ENCODE peak calls at places on chromosomes 3 and 15, in five cellular contexts. One of them, this sample, is unnamed.

GRCh38 chr3:73766599-73767378 is 142.0 kb upstream of the PDZRN3 start:
- DNase-seq in neuronal stem cell: no peak
- DNase-seq in H1: no peak
- DNase-seq in IMR-90: peak
- DNase-seq in mesenchymal stem cell: peak
- DNase-seq in this sample: no peak

GRCh38 chr3:67940200-67940952 is 286.0 kb upstream of the SUCLG2 start:
- DNase-seq in mesenchymal stem cell: peak
- DNase-seq in IMR-90: no peak
- DNase-seq in neuronal stem cell: no peak
- DNase-seq in H1: no peak
- DNase-seq in this sample: no peak

GRCh38 chr15:64209680-64210334 is 47.0 kb upstream of the PPIB start:
- DNase-seq in IMR-90: peak
- DNase-seq in neuronal stem cell: no peak
- DNase-seq in mesenchymal stem cell: peak
- DNase-seq in H1: no peak
- DNase-seq in this sample: no peak

GRCh38 chr3:12870942-12871341 is 29.6 kb upstream of the RPL32 start:
- DNase-seq in neuronal stem cell: no peak
- DNase-seq in H1: no peak
- DNase-seq in mesenchymal stem cell: no peak
- DNase-seq in IMR-90: peak
- DNase-seq in this sample: no peak

GRCh38 chr3:58025824-58026579 is 17.8 kb downstream of the FLNB start:
- DNase-seq in IMR-90: peak
- DNase-seq in mesenchymal stem cell: peak
- DNase-seq in neuronal stem cell: no peak
- DNase-seq in H1: no peak
- DNase-seq in this sample: no peak

GRCh38 chr3:58336135-58336882 is 3.6 kb downstream of the PXK start:
- DNase-seq in IMR-90: peak
- DNase-seq in H1: no peak
- DNase-seq in mesenchymal stem cell: peak
- DNase-seq in neuronal stem cell: no peak
- DNase-seq in this sample: no peak

GRCh38 chr3:48275292-48276027 is 34.6 kb downstream of the ZNF589 start:
- DNase-seq in H1: no peak
- DNase-seq in mesenchymal stem cell: peak
- DNase-seq in neuronal stem cell: no peak
- DNase-seq in IMR-90: no peak
- DNase-seq in this sample: no peak

GRCh38 chr3:45123030-45123429 is 23.1 kb downstream of the CDCP1 start:
- DNase-seq in H1: no peak
- DNase-seq in IMR-90: peak
- DNase-seq in neuronal stem cell: no peak
- DNase-seq in mesenchymal stem cell: peak
- DNase-seq in this sample: no peak

GRCh38 chr3:36893137-36893557 is 51.7 kb downstream of the TRANK1 start:
- DNase-seq in IMR-90: peak
- DNase-seq in mesenchymal stem cell: peak
- DNase-seq in H1: no peak
- DNase-seq in neuronal stem cell: no peak
- DNase-seq in this sample: peak

GRCh38 chr3:4729061-4729973 is 236.2 kb downstream of the ITPR1 start:
- DNase-seq in H1: no peak
- DNase-seq in mesenchymal stem cell: no peak
- DNase-seq in neuronal stem cell: no peak
- DNase-seq in IMR-90: no peak
- DNase-seq in this sample: no peak
- H2BK15ac ChIP-seq in H1: no peak
- H2BK15ac ChIP-seq in mesenchymal stem cell: no peak
- H2BK15ac ChIP-seq in neuronal stem cell: no peak
- H2BK15ac ChIP-seq in IMR-90: no peak
- H2BK15ac ChIP-seq in this sample: no peak

DNA sequence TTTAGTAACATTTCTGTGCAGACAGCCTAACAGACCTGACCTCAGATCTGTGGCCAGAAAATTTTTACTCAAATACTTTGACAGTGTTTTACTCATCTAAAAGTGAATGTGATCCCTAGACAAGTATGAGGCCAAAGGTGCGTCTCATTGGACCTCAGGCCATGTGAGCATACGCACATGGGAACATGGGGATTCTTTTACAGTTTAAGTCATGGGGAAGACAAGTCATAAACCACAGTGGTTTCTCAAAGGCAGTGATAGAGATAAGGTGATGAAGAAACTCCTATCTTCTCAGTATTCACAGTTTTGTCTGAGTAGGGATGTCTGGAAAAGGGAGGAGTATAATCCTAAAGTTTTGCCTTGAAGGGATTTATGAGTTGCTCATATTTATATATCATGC is 173.8 kb downstream of the FNDC3B start:
- DNase-seq in H1: no peak
- DNase-seq in mesenchymal stem cell: peak
- DNase-seq in neuronal stem cell: no peak
- DNase-seq in IMR-90: peak
- DNase-seq in this sample: no peak
- H3K4me3 ChIP-seq in H1: no peak
- H3K4me3 ChIP-seq in mesenchymal stem cell: no peak
- H3K4me3 ChIP-seq in neuronal stem cell: no peak
- H3K4me3 ChIP-seq in IMR-90: no peak
- H3K4me3 ChIP-seq in this sample: no peak

DNA sequence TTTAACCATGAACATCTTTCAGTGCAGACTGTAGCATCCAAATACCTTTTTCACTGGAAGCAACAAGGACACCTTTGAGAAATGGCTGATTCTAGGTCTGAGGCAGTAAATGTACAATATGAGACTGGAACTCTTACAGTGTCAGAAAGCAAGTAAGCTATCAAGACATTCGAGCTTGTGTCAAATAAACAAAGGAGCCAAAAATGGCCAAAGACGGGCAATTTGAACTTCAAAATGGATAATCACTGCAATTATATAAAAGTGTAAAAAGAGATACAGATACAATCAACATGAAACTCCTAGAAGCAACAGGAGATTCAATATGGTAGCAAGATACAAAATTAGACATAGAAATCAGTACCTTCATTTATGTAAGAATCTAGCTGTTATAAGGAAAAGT is 138.5 kb upstream of the CCDC54 start:
- DNase-seq in mesenchymal stem cell: no peak
- DNase-seq in H1: no peak
- DNase-seq in neuronal stem cell: no peak
- DNase-seq in IMR-90: no peak
- DNase-seq in this sample: no peak
- H3K18ac ChIP-seq in mesenchymal stem cell: no peak
- H3K18ac ChIP-seq in H1: no peak
- H3K18ac ChIP-seq in neuronal stem cell: no peak
- H3K18ac ChIP-seq in IMR-90: no peak
- H3K18ac ChIP-seq in this sample: no peak

GRCh38 chr15:70593795-70594194 is 169.6 kb downstream of the UACA start:
- DNase-seq in neuronal stem cell: no peak
- DNase-seq in IMR-90: no peak
- DNase-seq in H1: no peak
- DNase-seq in mesenchymal stem cell: no peak
- DNase-seq in this sample: no peak
- H2BK15ac ChIP-seq in neuronal stem cell: no peak
- H2BK15ac ChIP-seq in IMR-90: no peak
- H2BK15ac ChIP-seq in H1: no peak
- H2BK15ac ChIP-seq in mesenchymal stem cell: no peak
- H2BK15ac ChIP-seq in this sample: no peak

DNA sequence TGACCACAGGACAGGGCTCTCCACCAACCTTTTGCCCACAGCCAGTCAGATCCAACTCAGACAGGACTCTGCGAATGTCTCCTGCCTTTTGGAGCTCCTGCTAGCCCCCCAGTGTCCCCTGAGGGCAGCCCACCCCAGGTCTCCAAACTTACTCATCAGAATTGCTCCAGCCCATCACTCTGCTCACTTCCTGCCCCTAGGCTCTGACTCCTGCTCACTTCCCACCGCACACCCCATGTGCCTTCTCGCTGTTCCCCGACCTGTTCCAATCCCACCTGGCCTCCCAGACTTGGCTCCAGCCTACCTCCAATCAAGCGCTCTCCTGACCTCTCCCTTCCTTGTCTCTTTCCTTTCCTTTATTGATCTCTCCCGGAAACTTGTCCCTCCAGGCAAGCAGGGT is 5.9 kb upstream of the STRA6 start:
- DNase-seq in H1: no peak
- DNase-seq in IMR-90: no peak
- DNase-seq in mesenchymal stem cell: no peak
- DNase-seq in neuronal stem cell: no peak
- DNase-seq in this sample: peak
- H3K4me3 ChIP-seq in H1: no peak
- H3K4me3 ChIP-seq in IMR-90: no peak
- H3K4me3 ChIP-seq in mesenchymal stem cell: no peak
- H3K4me3 ChIP-seq in neuronal stem cell: no peak
- H3K4me3 ChIP-seq in this sample: no peak

GRCh38 chr15:25689592-25689991 is 173.5 kb downstream of the ATP10A start:
- DNase-seq in H1: no peak
- DNase-seq in mesenchymal stem cell: no peak
- DNase-seq in IMR-90: no peak
- DNase-seq in neuronal stem cell: no peak
- DNase-seq in this sample: peak
- H3K18ac ChIP-seq in H1: no peak
- H3K18ac ChIP-seq in mesenchymal stem cell: no peak
- H3K18ac ChIP-seq in IMR-90: no peak
- H3K18ac ChIP-seq in neuronal stem cell: no peak
- H3K18ac ChIP-seq in this sample: no peak

This sample was measured in mesendoderm.